ENCODE peak calls at places on chromosomes 16 and 17, in nine cellular contexts. D is stimulated activated CD8-positive, alpha-beta memory T cell treated with anti-CD3 and anti-CD28 coated beads, Interleukin-4, amount 100 ng/mL, for 24 hours; V is chondrocyte; O is activated gamma-delta T cell treated with Interleukin-2 at 50 U/mL for 16 hours; T is uterus; W is NCI-H1092; X is fibroblast of pulmonary artery; L is RPMI7951; G is ascending aorta. C is an unnamed sample.

GRCh38 chr16:86158688-86159360 is 259.9 kb downstream of the IRF8 start:
- DNase-seq in G (no peak), L (no peak), O (no peak), V (no peak), T (no peak), D (no peak), X (no peak), W (no peak), C (no peak)

GRCh38 chr17:29710891-29711418 is 88.2 kb upstream of the CORO6 start:
- DNase-seq in D (no peak), W (no peak), T (no peak), X (no peak), V (no peak), G (no peak), L (peak), O (no peak), C (no peak)

GRCh38 chr17:40369923-40370322 is 5.4 kb upstream of the GJD3 start:
- DNase-seq in G (no peak), W (no peak), X (no peak), D (no peak), V (peak), O (no peak), T (no peak), L (no peak), C (no peak)

GRCh38 chr16:66581246-66581952 is 2.1 kb downstream of the CMTM2 start:
- DNase-seq in D (no peak), L (no peak), V (no peak), T (no peak), O (no peak), X (no peak), W (no peak), G (no peak), C (no peak)

GRCh38 chr16:30786115-30786935 is 680 bp downstream of the ZNF629 start:
- DNase-seq in D (no peak), G (no peak), V (no peak), L (peak), O (no peak), W (peak), X (peak), T (no peak), C (peak)

GRCh38 chr17:48179071-48179945 is 71.7 kb downstream of the SNX11 start:
- DNase-seq in D (no peak), L (no peak), V (no peak), W (no peak), O (no peak), T (no peak), G (no peak), X (peak), C (no peak)

GRCh38 chr17:30426292-30426691 is 47.6 kb downstream of the CPD start:
- DNase-seq in V (no peak), O (no peak), D (no peak), X (no peak), G (no peak), W (no peak), L (no peak), T (no peak), C (no peak)

GRCh38 chr17:22090263-22090935 is 398.1 kb downstream of the KCNJ18 start:
- DNase-seq in G (no peak), O (no peak), W (no peak), D (no peak), L (no peak), X (no peak), V (no peak), T (no peak), C (no peak)

GRCh38 chr16:25045696-25046381 is 30.7 kb upstream of the ARHGAP17 start:
- DNase-seq in L (peak), G (no peak), O (no peak), W (no peak), D (no peak), T (no peak), X (peak), V (no peak), C (no peak)

GRCh38 chr17:82914375-82914774 is 74.6 kb upstream of the ZNF750 start:
- DNase-seq in X (no peak), L (no peak), W (no peak), G (no peak), D (no peak), T (no peak), O (no peak), V (no peak), C (peak)

GRCh38 chr16:23587726-23588125 is 8.4 kb downstream of the NDUFAB1 start:
- DNase-seq in T (no peak), X (peak), W (no peak), D (no peak), L (peak), V (no peak), G (no peak), O (no peak), C (no peak)

GRCh38 chr17:51298508-51299371 is 38.4 kb downstream of the UTP18 start:
- DNase-seq in T (no peak), L (peak), G (no peak), V (no peak), D (no peak), O (no peak), W (peak), X (peak), C (no peak)

GRCh38 chr17:49694847-49695697 is 12.7 kb downstream of the SLC35B1 start:
- DNase-seq in T (peak), D (peak), G (no peak), O (peak), X (peak), L (peak), W (no peak), V (peak), C (peak)

GRCh38 chr17:14304876-14305636 is 4.2 kb downstream of the HS3ST3B1 start:
- DNase-seq in T (no peak), V (no peak), O (no peak), G (no peak), W (no peak), L (no peak), D (no peak), X (no peak), C (no peak)

GRCh38 chr16:76650579-76650978 is 373.4 kb downstream of the CNTNAP4 start:
- DNase-seq in G (no peak), T (no peak), L (no peak), O (no peak), D (no peak), W (no peak), V (no peak), X (no peak), C (no peak)

GRCh38 chr17:63809970-63810369 is 17.3 kb upstream of the PSMC5 start:
- DNase-seq in D (no peak), O (no peak), V (no peak), X (no peak), L (no peak), G (no peak), T (no peak), W (no peak), C (no peak)

GRCh38 chr17:13885953-13886889 is 183.1 kb upstream of the COX10 start:
- DNase-seq in L (peak), X (no peak), V (no peak), W (no peak), T (no peak), G (no peak), D (no peak), O (no peak), C (no peak)

GRCh38 chr17:34883106-34884000 is 77.9 kb downstream of the CCT6B start:
- DNase-seq in T (no peak), L (no peak), X (no peak), D (no peak), W (no peak), V (no peak), G (no peak), O (no peak), C (no peak)

GRCh38 chr17:34721326-34721725 is 141.9 kb downstream of the TMEM132E start:
- DNase-seq in V (peak), D (no peak), W (no peak), X (no peak), O (no peak), T (no peak), L (no peak), G (no peak), C (no peak)

GRCh38 chr16:4744758-4745569 is 10.6 kb downstream of the DNAAF8 start:
- DNase-seq in X (no peak), T (no peak), V (no peak), G (no peak), L (no peak), O (no peak), W (no peak), D (no peak), C (no peak)

GRCh38 chr16:61042736-61043135 is 993.5 kb downstream of the CDH8 start:
- DNase-seq in X (no peak), V (no peak), G (no peak), T (no peak), L (no peak), D (no peak), W (no peak), O (no peak), C (no peak)

GRCh38 chr16:3454093-3454492 is 10.6 kb downstream of the NAA60 start:
- DNase-seq in L (no peak), T (no peak), W (no peak), X (no peak), V (no peak), G (no peak), D (no peak), O (no peak), C (peak)

GRCh38 chr17:7394452-7395191 is at the start of gene PLSCR3:
- DNase-seq in G (peak), X (peak), V (no peak), D (peak), L (peak), T (peak), W (peak), O (peak), C (peak)

GRCh38 chr17:8922451-8922850 is 43.1 kb downstream of the PIK3R5 start:
- DNase-seq in T (no peak), L (peak), D (no peak), V (no peak), G (peak), X (peak), W (no peak), O (no peak), C (no peak)

GRCh38 chr16:75112281-75113045 is 4.1 kb downstream of the LDHD start:
- DNase-seq in O (no peak), L (no peak), D (no peak), X (no peak), V (no peak), W (no peak), G (no peak), T (no peak), C (no peak)

GRCh38 chr17:82734987-82735866 is at the start of gene FN3K:
- DNase-seq in W (peak), X (peak), T (peak), D (peak), O (no peak), V (no peak), G (peak), L (peak), C (peak)

GRCh38 chr16:30566531-30566930 is 5.0 kb downstream of the ZNF688 start:
- DNase-seq in X (no peak), V (no peak), T (no peak), W (no peak), D (no peak), O (no peak), L (no peak), G (no peak), C (no peak)

GRCh38 chr17:45646288-45646988 is 137.7 kb upstream of the CRHR1 start:
- DNase-seq in L (no peak), G (no peak), O (no peak), D (no peak), W (no peak), V (peak), X (no peak), T (no peak), C (no peak)

GRCh38 chr17:19004601-19005441 is at the start of gene FAM83G:
- DNase-seq in T (peak), X (peak), L (peak), O (peak), W (no peak), V (no peak), D (peak), G (peak), C (peak)

GRCh38 chr17:42096360-42097111 is 1.7 kb downstream of the ZNF385C start:
- DNase-seq in T (no peak), X (no peak), O (no peak), V (no peak), D (no peak), W (no peak), L (no peak), G (no peak), C (no peak)

GRCh38 chr17:79696159-79696982 is 34.4 kb upstream of the ENPP7 start:
- DNase-seq in X (no peak), G (no peak), D (no peak), V (no peak), W (no peak), O (no peak), T (no peak), L (no peak), C (no peak)

GRCh38 chr17:18203308-18203707 is 19.7 kb downstream of the ALKBH5 start:
- DNase-seq in T (no peak), L (no peak), G (no peak), X (no peak), D (no peak), W (no peak), O (no peak), V (no peak), C (no peak)

GRCh38 chr16:30666681-30667080 is 8.4 kb downstream of the FBRS start:
- DNase-seq in V (no peak), G (no peak), L (no peak), D (no peak), T (no peak), X (no peak), W (no peak), O (no peak), C (no peak)

GRCh38 chr17:1153795-1154546 is 25.8 kb downstream of the ABR start:
- DNase-seq in W (peak), O (no peak), G (peak), L (no peak), V (no peak), T (peak), X (peak), D (no peak), C (no peak)

GRCh38 chr16:18792836-18793433 is 2.8 kb upstream of the RPS15A start:
- DNase-seq in V (no peak), T (no peak), X (peak), D (no peak), W (no peak), L (no peak), O (no peak), G (no peak), C (no peak)

GRCh38 chr17:49894761-49895160 is 46.9 kb upstream of the TAC4 start:
- DNase-seq in X (no peak), T (no peak), G (no peak), O (no peak), W (no peak), D (no peak), V (no peak), L (no peak), C (no peak)

GRCh38 chr17:82228278-82228841 is 482 bp upstream of the SLC16A3 start:
- DNase-seq in V (no peak), G (no peak), W (no peak), D (no peak), X (no peak), L (no peak), T (no peak), O (peak), C (peak)

GRCh38 chr16:88722784-88723506 is 16.6 kb downstream of the CTU2 start:
- DNase-seq in V (no peak), G (no peak), L (no peak), T (no peak), X (no peak), O (no peak), D (no peak), W (no peak), C (no peak)

GRCh38 chr16:88526906-88527185 is 43.4 kb upstream of the ZC3H18 start:
- DNase-seq in O (no peak), V (no peak), X (no peak), D (no peak), W (no peak), T (no peak), L (no peak), G (no peak), C (no peak)